ENCODE peak calls at places on chromosomes 1 and 21, in six cellular contexts. X, N, M, U, T and H are unnamed samples.

GRCh38 chr1:226034482-226034881 is 28.0 kb upstream of the H3-3A start:
- DNase-seq in X (peak; percentile 83), N (peak; percentile 68), M (no peak), U (no peak), T (no peak), H (peak; percentile 53)

GRCh38 chr1:15876357-15876756 is 28.9 kb downstream of the SPEN start:
- DNase-seq in X (no peak), N (no peak), M (peak; percentile 63), U (no peak), T (no peak), H (no peak)

GRCh38 chr1:65948609-65949229 is 156.0 kb downstream of the PDE4B start:
- DNase-seq in X (no peak), N (no peak), M (peak; percentile 36), U (no peak), T (no peak), H (no peak)

GRCh38 chr21:20083336-20083735 is 914.9 kb upstream of the NCAM2 start:
- DNase-seq in X (no peak), N (no peak), M (no peak), U (no peak), T (no peak), H (no peak)

GRCh38 chr1:205749094-205749825 is 722 bp downstream of the NUCKS1 start:
- DNase-seq in X (peak; percentile 96), N (peak; percentile 93), M (peak; percentile 95), U (peak; percentile 80), T (peak; percentile 93), H (peak; percentile 91)

GRCh38 chr1:155069551-155070391 is 6.2 kb downstream of the EFNA4 start:
- DNase-seq in X (no peak), N (no peak), M (no peak), U (no peak), T (no peak), H (no peak)

GRCh38 chr1:17984510-17985085 is 123.0 kb upstream of the IGSF21 start:
- DNase-seq in X (no peak), N (no peak), M (peak; percentile 14), U (no peak), T (no peak), H (no peak)

GRCh38 chr1:59530119-59530518 is 233.2 kb downstream of the FGGY start:
- DNase-seq in X (no peak), N (no peak), M (no peak), U (no peak), T (no peak), H (no peak)

GRCh38 chr21:36791150-36791549 is 92.2 kb downstream of the SIM2 start:
- DNase-seq in X (no peak), N (no peak), M (no peak), U (no peak), T (no peak), H (no peak)

GRCh38 chr1:53286950-53287349 is 40.9 kb downstream of the LRP8 start:
- DNase-seq in X (no peak), N (no peak), M (no peak), U (no peak), T (no peak), H (no peak)